ENCODE peak calls at places on chromosomes 3 and 15, in six cellular contexts. One of them, this sample, is unnamed.
A peak's percentile ranks its signal among the peaks of the same experiment; 100 is the strongest.

GRCh38 chr15:55683366-55683765 is 59.6 kb downstream of the PRTG start:
- DNase-seq in SK-N-SH: no peak
- DNase-seq in HepG2: no peak
- DNase-seq in H1: no peak
- DNase-seq in K562: no peak
- DNase-seq in GM12878: no peak
- DNase-seq in this sample: no peak

GRCh38 chr3:52299247-52299657 is 11.6 kb downstream of the GLYCTK start:
- DNase-seq in SK-N-SH: no peak
- DNase-seq in HepG2: no peak
- DNase-seq in H1: peak; percentile 66
- DNase-seq in K562: no peak
- DNase-seq in GM12878: no peak
- DNase-seq in this sample: no peak

GRCh38 chr3:170467007-170467406 is 48.3 kb downstream of the CLDN11 start:
- DNase-seq in SK-N-SH: no peak
- DNase-seq in HepG2: peak; percentile 39
- DNase-seq in H1: peak; percentile 46
- DNase-seq in K562: no peak
- DNase-seq in GM12878: no peak
- DNase-seq in this sample: no peak

GRCh38 chr3:127038923-127039581 is 56.1 kb downstream of the PLXNA1 start:
- DNase-seq in SK-N-SH: no peak
- DNase-seq in HepG2: no peak
- DNase-seq in H1: no peak
- DNase-seq in K562: no peak
- DNase-seq in GM12878: no peak
- DNase-seq in this sample: no peak

GRCh38 chr3:87167634-87168456 is 59.3 kb upstream of the CHMP2B start:
- DNase-seq in SK-N-SH: peak; percentile 1
- DNase-seq in HepG2: peak; percentile 31
- DNase-seq in H1: no peak
- DNase-seq in K562: peak; percentile 18
- DNase-seq in GM12878: peak; percentile 15
- DNase-seq in this sample: peak; percentile 20

GRCh38 chr3:193831495-193832455 is 238.8 kb downstream of the OPA1 start:
- DNase-seq in SK-N-SH: no peak
- DNase-seq in HepG2: no peak
- DNase-seq in H1: no peak
- DNase-seq in K562: no peak
- DNase-seq in GM12878: peak; percentile 56
- DNase-seq in this sample: no peak

GRCh38 chr15:70933411-70933810 is 40.8 kb downstream of the LRRC49 start:
- DNase-seq in SK-N-SH: no peak
- DNase-seq in HepG2: no peak
- DNase-seq in H1: no peak
- DNase-seq in K562: no peak
- DNase-seq in GM12878: no peak
- DNase-seq in this sample: no peak

GRCh38 chr15:48087844-48088243 is 32.9 kb upstream of the SLC24A5 start:
- DNase-seq in SK-N-SH: no peak
- DNase-seq in HepG2: no peak
- DNase-seq in H1: no peak
- DNase-seq in K562: no peak
- DNase-seq in GM12878: no peak
- DNase-seq in this sample: no peak

GRCh38 chr3:73603771-73604171 is 21.0 kb downstream of the PDZRN3 start:
- DNase-seq in SK-N-SH: peak; percentile 61
- DNase-seq in HepG2: no peak
- DNase-seq in H1: no peak
- DNase-seq in K562: no peak
- DNase-seq in GM12878: no peak
- DNase-seq in this sample: no peak

GRCh38 chr3:31958721-31959152 is 22.3 kb downstream of the OSBPL10 start:
- DNase-seq in SK-N-SH: peak; percentile 14
- DNase-seq in HepG2: no peak
- DNase-seq in H1: peak; percentile 26
- DNase-seq in K562: no peak
- DNase-seq in GM12878: no peak
- DNase-seq in this sample: no peak

GRCh38 chr3:160490166-160490565 is 40.6 kb upstream of the TRIM59 start:
- DNase-seq in SK-N-SH: no peak
- DNase-seq in HepG2: no peak
- DNase-seq in H1: no peak
- DNase-seq in K562: no peak
- DNase-seq in GM12878: no peak
- DNase-seq in this sample: no peak

GRCh38 chr3:131540821-131541220 is 38.0 kb upstream of the MRPL3 start:
- DNase-seq in SK-N-SH: no peak
- DNase-seq in HepG2: no peak
- DNase-seq in H1: no peak
- DNase-seq in K562: no peak
- DNase-seq in GM12878: no peak
- DNase-seq in this sample: no peak

GRCh38 chr3:131541288-131541687 is 38.5 kb upstream of the MRPL3 start:
- DNase-seq in SK-N-SH: no peak
- DNase-seq in HepG2: no peak
- DNase-seq in H1: no peak
- DNase-seq in K562: no peak
- DNase-seq in GM12878: no peak
- DNase-seq in this sample: no peak

GRCh38 chr3:131540143-131540542 is 37.4 kb upstream of the MRPL3 start:
- DNase-seq in SK-N-SH: no peak
- DNase-seq in HepG2: no peak
- DNase-seq in H1: no peak
- DNase-seq in K562: no peak
- DNase-seq in GM12878: no peak
- DNase-seq in this sample: no peak

GRCh38 chr3:131544557-131544956 is 41.8 kb upstream of the MRPL3 start:
- DNase-seq in SK-N-SH: no peak
- DNase-seq in HepG2: no peak
- DNase-seq in H1: no peak
- DNase-seq in K562: no peak
- DNase-seq in GM12878: no peak
- DNase-seq in this sample: no peak

GRCh38 chr3:131543714-131544113 is 40.9 kb upstream of the MRPL3 start:
- DNase-seq in SK-N-SH: no peak
- DNase-seq in HepG2: no peak
- DNase-seq in H1: no peak
- DNase-seq in K562: no peak
- DNase-seq in GM12878: no peak
- DNase-seq in this sample: no peak
- H3K27ac ChIP-seq in SK-N-SH: no peak overlapping the region
- H3K27ac ChIP-seq in HepG2: no peak overlapping the region
- H3K27ac ChIP-seq in H1: no peak overlapping the region
- H3K27ac ChIP-seq in K562: no peak overlapping the region
- H3K27ac ChIP-seq in GM12878: no peak overlapping the region
- H3K27ac ChIP-seq in this sample: no peak overlapping the region

DNA sequence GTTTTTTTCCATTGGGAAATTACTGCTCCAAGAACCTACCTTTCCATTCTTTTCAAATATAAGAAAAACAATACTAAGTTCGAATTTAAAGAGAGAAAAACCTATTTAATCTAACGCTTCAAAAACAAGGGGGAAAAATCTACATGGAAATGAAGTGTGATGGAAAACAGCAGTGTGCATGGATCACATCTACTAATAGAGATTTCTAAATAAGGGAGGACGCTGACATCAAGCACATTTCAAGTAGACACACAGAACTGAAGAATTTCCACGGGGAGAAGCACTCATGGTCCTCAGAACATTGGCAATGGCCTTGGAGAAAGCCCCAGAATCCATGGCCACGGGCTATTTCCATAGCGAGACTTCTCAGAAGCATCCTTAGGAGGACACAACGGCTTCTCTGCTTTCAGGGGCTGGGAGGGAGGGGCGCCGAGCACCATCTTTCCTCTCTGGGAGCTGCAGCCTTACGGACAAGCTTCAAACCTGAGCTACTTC is 1.1 kb downstream of the TASOR start:
- DNase-seq in SK-N-SH: no peak
- DNase-seq in HepG2: no peak
- DNase-seq in H1: no peak
- DNase-seq in K562: no peak
- DNase-seq in GM12878: no peak
- DNase-seq in this sample: no peak
- TF ChIP-seq GABPA in SK-N-SH: peak; percentile 7
- TF ChIP-seq GABPA in HepG2: no peak
- TF ChIP-seq GABPA in H1: no peak
- TF ChIP-seq GABPA in K562: no peak
- TF ChIP-seq GABPA in GM12878: no peak
- TF ChIP-seq GABPA in this sample: no peak

GRCh38 chr3:25654576-25654975 is 10.1 kb downstream of the TOP2B start:
- DNase-seq in SK-N-SH: no peak
- DNase-seq in HepG2: no peak
- DNase-seq in H1: no peak
- DNase-seq in K562: no peak
- DNase-seq in GM12878: no peak
- DNase-seq in this sample: no peak
- H3K27me3 ChIP-seq in SK-N-SH: no peaks in the 10 kb centered on the region
- H3K27me3 ChIP-seq in HepG2: no peaks in the 10 kb centered on the region
- H3K27me3 ChIP-seq in H1: no peaks in the 10 kb centered on the region
- H3K27me3 ChIP-seq in K562: no peaks in the 10 kb centered on the region
- H3K27me3 ChIP-seq in GM12878: no peaks in the 10 kb centered on the region
- H3K27me3 ChIP-seq in this sample: no peaks in the 10 kb centered on the region

GRCh38 chr15:95192923-95193322 is 961.6 kb downstream of the MCTP2 start:
- DNase-seq in SK-N-SH: no peak
- DNase-seq in HepG2: no peak
- DNase-seq in H1: no peak
- DNase-seq in K562: no peak
- DNase-seq in GM12878: no peak
- DNase-seq in this sample: no peak

GRCh38 chr15:95196176-95196915 is 965.0 kb downstream of the MCTP2 start:
- DNase-seq in SK-N-SH: no peak
- DNase-seq in HepG2: no peak
- DNase-seq in H1: no peak
- DNase-seq in K562: no peak
- DNase-seq in GM12878: no peak
- DNase-seq in this sample: no peak
- H3K27ac ChIP-seq in SK-N-SH: no peak overlapping the region
- H3K27ac ChIP-seq in HepG2: no peak overlapping the region
- H3K27ac ChIP-seq in H1: no peak overlapping the region
- H3K27ac ChIP-seq in K562: no peak overlapping the region
- H3K27ac ChIP-seq in GM12878: no peak overlapping the region
- H3K27ac ChIP-seq in this sample: no peak overlapping the region

GRCh38 chr15:58726867-58727266 is 22.6 kb downstream of the ADAM10 start:
- DNase-seq in SK-N-SH: no peak
- DNase-seq in HepG2: no peak
- DNase-seq in H1: no peak
- DNase-seq in K562: no peak
- DNase-seq in GM12878: no peak
- DNase-seq in this sample: no peak

DNA sequence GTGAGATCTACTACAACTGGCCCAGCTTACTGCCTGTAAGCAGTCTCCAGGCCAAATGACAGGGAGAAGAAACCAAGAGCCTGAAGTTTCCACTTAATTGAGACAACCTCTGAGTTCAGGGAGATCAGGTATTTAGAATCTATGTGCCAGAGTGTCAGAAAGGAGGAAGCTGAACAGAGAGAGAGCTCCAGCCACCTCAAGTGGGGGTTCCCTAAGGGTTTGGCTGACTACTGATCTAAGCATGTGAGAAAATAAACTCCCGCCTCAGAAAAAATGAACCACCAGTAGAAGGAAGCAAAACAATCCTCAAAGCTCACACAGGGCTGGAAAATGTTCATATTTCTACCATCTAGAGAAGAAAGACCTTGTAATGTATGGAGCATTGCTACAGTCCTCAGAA is 25.0 kb downstream of the ADAM10 start:
- DNase-seq in SK-N-SH: no peak
- DNase-seq in HepG2: no peak
- DNase-seq in H1: no peak
- DNase-seq in K562: no peak
- DNase-seq in GM12878: peak; percentile 71
- DNase-seq in this sample: no peak
- TF ChIP-seq GABPA in SK-N-SH: no peak
- TF ChIP-seq GABPA in HepG2: no peak
- TF ChIP-seq GABPA in H1: no peak
- TF ChIP-seq GABPA in K562: no peak
- TF ChIP-seq GABPA in GM12878: no peak
- TF ChIP-seq GABPA in this sample: no peak

DNA sequence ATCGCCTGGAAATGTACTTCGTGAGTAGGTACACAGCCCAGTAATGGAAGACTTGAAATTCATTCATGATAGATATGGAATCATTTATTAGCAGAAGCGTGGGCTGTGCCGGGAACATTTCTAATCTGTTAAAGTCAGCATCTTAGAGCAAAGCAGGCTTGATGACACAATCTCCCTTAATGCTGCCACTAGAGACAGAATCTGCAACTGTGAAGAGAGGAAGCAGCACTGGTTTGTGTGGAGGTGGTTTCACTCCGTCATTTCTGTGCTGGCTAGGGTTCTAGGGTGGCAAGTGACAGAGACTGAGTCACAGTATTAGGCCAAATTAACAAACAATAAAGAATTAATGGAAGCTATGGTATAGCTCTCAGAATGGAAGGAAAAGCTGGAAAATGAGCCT is 225.1 kb upstream of the PROK2 start:
- DNase-seq in SK-N-SH: no peak
- DNase-seq in HepG2: no peak
- DNase-seq in H1: no peak
- DNase-seq in K562: no peak
- DNase-seq in GM12878: no peak
- DNase-seq in this sample: peak; percentile 44
- H3K27me3 ChIP-seq in SK-N-SH: no peaks in the 10 kb centered on the region
- H3K27me3 ChIP-seq in HepG2: peaks cover 7% of the 10 kb centered on the region
- H3K27me3 ChIP-seq in H1: no peaks in the 10 kb centered on the region
- H3K27me3 ChIP-seq in K562: no peaks in the 10 kb centered on the region
- H3K27me3 ChIP-seq in GM12878: no peaks in the 10 kb centered on the region
- H3K27me3 ChIP-seq in this sample: no peaks in the 10 kb centered on the region

GRCh38 chr3:128572013-128572412 is 78.6 kb downstream of the RPN1 start:
- DNase-seq in SK-N-SH: no peak
- DNase-seq in HepG2: no peak
- DNase-seq in H1: no peak
- DNase-seq in K562: no peak
- DNase-seq in GM12878: no peak
- DNase-seq in this sample: no peak

GRCh38 chr3:128572644-128573105 is 77.9 kb downstream of the RPN1 start:
- DNase-seq in SK-N-SH: peak; percentile 70
- DNase-seq in HepG2: peak; percentile 40
- DNase-seq in H1: peak; percentile 65
- DNase-seq in K562: peak; percentile 29
- DNase-seq in GM12878: peak; percentile 27
- DNase-seq in this sample: no peak

GRCh38 chr3:128573707-128574162 is 76.9 kb downstream of the RPN1 start:
- DNase-seq in SK-N-SH: peak; percentile 56
- DNase-seq in HepG2: no peak
- DNase-seq in H1: no peak
- DNase-seq in K562: peak; percentile 37
- DNase-seq in GM12878: no peak
- DNase-seq in this sample: no peak

GRCh38 chr3:128575777-128576176 is 74.8 kb downstream of the RPN1 start:
- DNase-seq in SK-N-SH: no peak
- DNase-seq in HepG2: no peak
- DNase-seq in H1: no peak
- DNase-seq in K562: no peak
- DNase-seq in GM12878: no peak
- DNase-seq in this sample: no peak

DNA sequence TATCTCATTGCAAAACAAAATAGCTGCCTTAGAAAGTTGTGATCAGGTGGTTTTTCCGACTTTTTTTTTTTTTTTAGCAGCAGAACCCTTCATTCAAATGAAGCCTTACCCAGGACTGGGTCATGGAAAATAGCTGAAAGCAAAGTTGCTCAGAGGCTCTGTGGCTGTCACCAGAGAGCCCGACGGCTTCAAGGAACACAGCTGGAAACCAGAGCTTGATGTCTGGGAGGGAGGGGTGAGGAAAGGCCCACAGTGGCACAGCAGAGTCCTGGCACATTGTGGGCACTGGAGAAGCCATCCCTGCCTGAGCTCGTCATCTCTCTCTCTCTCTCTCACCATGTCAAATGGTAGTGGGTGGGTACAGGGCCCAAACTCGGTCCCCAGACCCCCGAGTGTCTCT is 77.5 kb downstream of the RPN1 start:
- DNase-seq in SK-N-SH: peak; percentile 54
- DNase-seq in HepG2: no peak
- DNase-seq in H1: no peak
- DNase-seq in K562: no peak
- DNase-seq in GM12878: no peak
- DNase-seq in this sample: no peak
- H3K27ac ChIP-seq in SK-N-SH: no peak overlapping the region
- H3K27ac ChIP-seq in HepG2: no peak overlapping the region
- H3K27ac ChIP-seq in H1: no peak overlapping the region
- H3K27ac ChIP-seq in K562: no peak overlapping the region
- H3K27ac ChIP-seq in GM12878: no peak overlapping the region
- H3K27ac ChIP-seq in this sample: no peak overlapping the region